ENCODE peak calls at places on chromosomes 3 and 15, in six cellular contexts. Y, L, T, B, G and W are unnamed samples.

GRCh38 chr3:53077476-53078220 is 31.8 kb upstream of the SFMBT1 start:
- DNase-seq in G (no peak), L (no peak), T (no peak), Y (no peak), B (no peak), W (no peak)

GRCh38 chr15:88995449-88995848 is 82.3 kb upstream of the MFGE8 start:
- DNase-seq in Y (no peak), L (no peak), T (no peak), B (no peak), G (peak; percentile 60), W (peak; percentile 16)

GRCh38 chr15:45128971-45129639 is 574 bp downstream of the DUOXA1 start:
- DNase-seq in T (no peak), Y (peak; percentile 21), B (no peak), L (no peak), G (no peak), W (no peak)

GRCh38 chr3:174541708-174542107 is 317.4 kb upstream of the NAALADL2 start:
- DNase-seq in L (no peak), Y (peak; percentile 72), B (no peak), T (no peak), G (no peak), W (no peak)

GRCh38 chr3:105523496-105523895 is 156.8 kb downstream of the ALCAM start:
- DNase-seq in G (no peak), B (no peak), T (no peak), Y (peak; percentile 61), L (no peak), W (no peak)

GRCh38 chr3:101791778-101792177 is 12.8 kb downstream of the NXPE3 start:
- DNase-seq in G (no peak), Y (no peak), T (no peak), L (no peak), B (no peak), W (no peak)

GRCh38 chr15:96670389-96670788 is 339.9 kb downstream of the NR2F2 start:
- DNase-seq in T (no peak), Y (no peak), G (no peak), L (no peak), B (no peak), W (no peak)

GRCh38 chr3:128489860-128490649 is 2.9 kb downstream of the GATA2 start:
- DNase-seq in L (peak; percentile 67), B (peak; percentile 71), G (peak; percentile 70), T (no peak), Y (peak; percentile 73), W (peak; percentile 68)

GRCh38 chr3:134085034-134085775 is 55.5 kb upstream of the SLCO2A1 start:
- DNase-seq in B (no peak), G (no peak), Y (peak; percentile 70), L (no peak), T (no peak), W (no peak)

GRCh38 chr3:71219744-71220638 is 363.5 kb downstream of the FOXP1 start:
- DNase-seq in T (no peak), G (no peak), B (no peak), L (no peak), Y (no peak), W (no peak)

GRCh38 chr15:98799461-98799971 is 151.2 kb downstream of the IGF1R start:
- DNase-seq in G (peak; percentile 73), Y (peak; percentile 32), B (no peak), T (peak; percentile 30), L (no peak), W (peak; percentile 90)

GRCh38 chr3:132563409-132564074 is 33.5 kb upstream of the ACKR4 start:
- DNase-seq in B (no peak), T (no peak), G (no peak), Y (no peak), L (no peak), W (no peak)

GRCh38 chr3:137771401-137772230 is 7.5 kb downstream of the SOX14 start:
- DNase-seq in B (no peak), Y (no peak), T (no peak), G (no peak), L (no peak), W (no peak)
- H3K27me3 ChIP-seq in B (peaks cover 36% of the 10 kb centered on the region), Y (peaks cover 94% of the 10 kb centered on the region), T (peaks cover 77% of the 10 kb centered on the region), G (peaks cover 81% of the 10 kb centered on the region), L (peaks cover 65% of the 10 kb centered on the region), W (peaks cover 99% of the 10 kb centered on the region)

GRCh38 chr15:84980196-84981053 is 1.2 kb upstream of the PDE8A start:
- DNase-seq in B (peak; percentile 85), Y (peak; percentile 94), G (peak; percentile 98), L (peak; percentile 93), T (peak; percentile 83), W (peak; percentile 93)
- H3K27me3 ChIP-seq in B (no peaks in the 10 kb centered on the region), Y (no peaks in the 10 kb centered on the region), G (no peaks in the 10 kb centered on the region), L (no peaks in the 10 kb centered on the region), T (no peaks in the 10 kb centered on the region), W (no peaks in the 10 kb centered on the region)

GRCh38 chr3:13073042-13073906 is at the start of gene IQSEC1:
- DNase-seq in T (no peak), G (no peak), B (no peak), L (peak; percentile 82), Y (peak; percentile 56), W (no peak)

GRCh38 chr3:13070622-13071021 is 2.6 kb downstream of the IQSEC1 start:
- DNase-seq in B (no peak), G (no peak), Y (no peak), T (no peak), L (no peak), W (no peak)

GRCh38 chr3:13073976-13074375 is 747 bp upstream of the IQSEC1 start:
- DNase-seq in Y (no peak), L (no peak), T (no peak), B (no peak), G (no peak), W (no peak)

GRCh38 chr3:13071695-13072094 is 1.5 kb downstream of the IQSEC1 start:
- DNase-seq in T (no peak), L (no peak), B (no peak), G (no peak), Y (no peak), W (no peak)

GRCh38 chr3:13072239-13073041 is 789 bp downstream of the IQSEC1 start:
- DNase-seq in B (no peak), T (no peak), L (peak; percentile 86), G (no peak), Y (no peak), W (no peak)
- H3K27me3 ChIP-seq in B (no peaks in the 10 kb centered on the region), T (peaks cover 17% of the 10 kb centered on the region), L (peaks cover 30% of the 10 kb centered on the region), G (no peaks in the 10 kb centered on the region), Y (peaks cover 50% of the 10 kb centered on the region), W (peaks cover 52% of the 10 kb centered on the region)

GRCh38 chr3:193772389-193772788 is 179.4 kb downstream of the OPA1 start:
- DNase-seq in T (no peak), Y (no peak), G (no peak), L (no peak), B (no peak), W (no peak)
- H3K27me3 ChIP-seq in T (no peaks in the 10 kb centered on the region), Y (peaks cover 49% of the 10 kb centered on the region), G (no peaks in the 10 kb centered on the region), L (peaks cover 11% of the 10 kb centered on the region), B (no peaks in the 10 kb centered on the region), W (no peaks in the 10 kb centered on the region)

DNA sequence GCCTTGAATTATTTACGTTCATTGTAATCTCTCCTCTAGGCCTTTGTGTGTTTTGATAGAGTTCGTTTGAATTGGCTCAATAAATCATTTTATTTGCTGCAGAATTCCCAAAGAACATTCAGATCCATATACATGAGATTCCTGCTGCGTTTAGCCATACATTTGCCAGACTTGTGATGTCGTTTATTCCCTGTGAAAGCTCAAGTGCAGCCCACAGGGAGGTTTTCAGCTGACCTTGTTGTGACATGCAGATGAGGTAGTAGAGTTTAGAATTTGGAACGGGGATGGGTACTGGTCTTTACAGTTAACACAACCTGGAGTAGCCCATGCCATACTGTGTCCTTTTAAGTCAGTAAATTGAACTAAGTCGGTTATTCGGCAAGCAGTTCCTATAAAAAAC is at the start of gene C3orf20:
- DNase-seq in B (no peak), T (no peak), Y (no peak), G (no peak), L (no peak), W (no peak)
- H3K27me3 ChIP-seq in B (no peaks in the 10 kb centered on the region), T (no peaks in the 10 kb centered on the region), Y (no peaks in the 10 kb centered on the region), G (no peaks in the 10 kb centered on the region), L (no peaks in the 10 kb centered on the region), W (no peaks in the 10 kb centered on the region)

GRCh38 chr15:76340198-76340801 is 3.7 kb downstream of the ISL2 start:
- DNase-seq in T (peak; percentile 14), Y (peak; percentile 62), G (no peak), L (no peak), B (peak; percentile 33), W (no peak)
- H3K27me3 ChIP-seq in T (no peaks in the 10 kb centered on the region), Y (peaks cover 77% of the 10 kb centered on the region), G (no peaks in the 10 kb centered on the region), L (peaks cover 100% of the 10 kb centered on the region), B (peaks cover 42% of the 10 kb centered on the region), W (peaks cover 78% of the 10 kb centered on the region)

DNA sequence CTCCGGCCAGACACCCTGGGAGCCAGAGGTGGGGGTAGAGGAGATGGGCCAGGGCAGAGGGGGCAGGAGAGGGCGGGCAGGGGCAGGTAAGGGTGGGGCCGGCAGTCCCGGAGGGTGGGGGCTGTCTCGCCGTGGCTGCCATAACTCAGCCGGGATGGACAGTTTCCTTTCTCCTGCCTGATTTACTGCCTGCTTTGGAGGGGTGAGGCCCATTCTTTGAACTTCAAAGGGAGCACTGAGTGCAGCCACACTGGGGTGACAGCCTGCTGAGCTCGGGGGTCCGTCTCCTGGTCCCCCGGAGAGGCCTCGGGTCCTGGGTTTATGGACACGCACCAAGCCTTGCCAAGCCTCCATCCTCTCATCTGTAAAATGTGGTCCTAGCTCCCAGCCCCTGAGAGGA is 135.4 kb downstream of the FBLN2 start:
- DNase-seq in Y (no peak), G (no peak), T (no peak), L (no peak), B (no peak), W (no peak)
- H3K27me3 ChIP-seq in Y (peaks cover 14% of the 10 kb centered on the region), G (peaks cover 16% of the 10 kb centered on the region), T (no peaks in the 10 kb centered on the region), L (no peaks in the 10 kb centered on the region), B (no peaks in the 10 kb centered on the region), W (no peaks in the 10 kb centered on the region)

GRCh38 chr3:152209060-152209459 is 59.7 kb upstream of the MBNL1 start:
- DNase-seq in G (no peak), T (no peak), Y (no peak), B (no peak), L (no peak), W (no peak)
- H3K27me3 ChIP-seq in G (no peaks in the 10 kb centered on the region), T (no peaks in the 10 kb centered on the region), Y (no peaks in the 10 kb centered on the region), B (no peaks in the 10 kb centered on the region), L (no peaks in the 10 kb centered on the region), W (no peaks in the 10 kb centered on the region)